ENCODE peak calls at places on chromosomes 6 and 20, in nine cellular contexts. One of them, this sample, is unnamed. For H3K4me1 and H3K9me2, the result is how much of the 10 kb centered on the place peaks cover.

GRCh38 chr6:113103618-113104390 is 753.3 kb upstream of the MARCKS start:
- DNase-seq in GM23248: peak
- DNase-seq in HCT116: no peak
- DNase-seq in PC-3: peak
- DNase-seq in GM23338: no peak
- DNase-seq in hepatocyte: peak
- DNase-seq in MM.1S: no peak
- DNase-seq in SK-N-SH: no peak
- DNase-seq in OCI-LY7: no peak
- DNase-seq in this sample: no peak

GRCh38 chr6:169559001-169559441 is 142.8 kb downstream of the WDR27 start:
- DNase-seq in GM23248: peak
- DNase-seq in HCT116: no peak
- DNase-seq in PC-3: peak
- DNase-seq in GM23338: no peak
- DNase-seq in hepatocyte: no peak
- DNase-seq in MM.1S: no peak
- DNase-seq in SK-N-SH: no peak
- DNase-seq in OCI-LY7: no peak
- DNase-seq in this sample: no peak

GRCh38 chr20:60481742-60482133 is 523.5 kb downstream of the CDH26 start:
- DNase-seq in GM23248: no peak
- DNase-seq in HCT116: no peak
- DNase-seq in PC-3: no peak
- DNase-seq in GM23338: no peak
- DNase-seq in hepatocyte: no peak
- DNase-seq in MM.1S: no peak
- DNase-seq in SK-N-SH: no peak
- DNase-seq in OCI-LY7: no peak
- DNase-seq in this sample: no peak

GRCh38 chr20:56414842-56415765 is 3.0 kb downstream of the CASS4 start:
- DNase-seq in GM23248: peak
- DNase-seq in HCT116: no peak
- DNase-seq in PC-3: no peak
- DNase-seq in GM23338: no peak
- DNase-seq in hepatocyte: no peak
- DNase-seq in MM.1S: no peak
- DNase-seq in SK-N-SH: no peak
- DNase-seq in OCI-LY7: no peak
- DNase-seq in this sample: no peak

GRCh38 chr20:44959896-44960852 is at the start of gene TOMM34:
- DNase-seq in GM23248: peak
- DNase-seq in HCT116: peak
- DNase-seq in PC-3: peak
- DNase-seq in GM23338: peak
- DNase-seq in hepatocyte: peak
- DNase-seq in MM.1S: peak
- DNase-seq in SK-N-SH: peak
- DNase-seq in OCI-LY7: peak
- DNase-seq in this sample: peak

GRCh38 chr6:35737413-35738211 is 780 bp downstream of the ARMC12 start:
- DNase-seq in GM23248: peak
- DNase-seq in HCT116: peak
- DNase-seq in PC-3: peak
- DNase-seq in GM23338: peak
- DNase-seq in hepatocyte: peak
- DNase-seq in MM.1S: peak
- DNase-seq in SK-N-SH: peak
- DNase-seq in OCI-LY7: peak
- DNase-seq in this sample: no peak

GRCh38 chr20:22373164-22373895 is 211.0 kb downstream of the FOXA2 start:
- DNase-seq in GM23248: no peak
- DNase-seq in HCT116: no peak
- DNase-seq in PC-3: no peak
- DNase-seq in GM23338: no peak
- DNase-seq in hepatocyte: no peak
- DNase-seq in MM.1S: no peak
- DNase-seq in SK-N-SH: no peak
- DNase-seq in OCI-LY7: no peak
- DNase-seq in this sample: no peak

GRCh38 chr6:127999032-127999431 is 98.2 kb upstream of the THEMIS start:
- DNase-seq in GM23248: no peak
- DNase-seq in HCT116: no peak
- DNase-seq in PC-3: no peak
- DNase-seq in GM23338: no peak
- DNase-seq in hepatocyte: no peak
- DNase-seq in MM.1S: no peak
- DNase-seq in SK-N-SH: no peak
- DNase-seq in OCI-LY7: no peak
- DNase-seq in this sample: no peak

GRCh38 chr20:14415492-14415891 is 78.1 kb upstream of the FLRT3 start:
- DNase-seq in GM23248: no peak
- DNase-seq in HCT116: no peak
- DNase-seq in PC-3: peak
- DNase-seq in GM23338: no peak
- DNase-seq in hepatocyte: peak
- DNase-seq in MM.1S: no peak
- DNase-seq in SK-N-SH: no peak
- DNase-seq in OCI-LY7: no peak
- DNase-seq in this sample: no peak

GRCh38 chr20:47276856-47277541 is 79.5 kb downstream of the ZMYND8 start:
- DNase-seq in GM23248: peak
- DNase-seq in HCT116: no peak
- DNase-seq in PC-3: no peak
- DNase-seq in GM23338: no peak
- DNase-seq in hepatocyte: no peak
- DNase-seq in MM.1S: no peak
- DNase-seq in SK-N-SH: no peak
- DNase-seq in OCI-LY7: no peak
- DNase-seq in this sample: no peak

GRCh38 chr6:170445984-170446383 is 107.1 kb downstream of the PSMB1 start:
- DNase-seq in GM23248: no peak
- DNase-seq in HCT116: no peak
- DNase-seq in PC-3: no peak
- DNase-seq in GM23338: no peak
- DNase-seq in hepatocyte: no peak
- DNase-seq in MM.1S: no peak
- DNase-seq in SK-N-SH: no peak
- DNase-seq in OCI-LY7: no peak
- DNase-seq in this sample: no peak

GRCh38 chr6:158060447-158061360 is 79.0 kb downstream of the SYNJ2 start:
- DNase-seq in GM23248: peak
- DNase-seq in HCT116: no peak
- DNase-seq in PC-3: peak
- DNase-seq in GM23338: peak
- DNase-seq in hepatocyte: peak
- DNase-seq in MM.1S: no peak
- DNase-seq in SK-N-SH: peak
- DNase-seq in OCI-LY7: no peak
- DNase-seq in this sample: peak

GRCh38 chr20:59827138-59828056 is 106.0 kb downstream of the SYCP2 start:
- DNase-seq in GM23248: no peak
- DNase-seq in HCT116: no peak
- DNase-seq in PC-3: no peak
- DNase-seq in GM23338: no peak
- DNase-seq in hepatocyte: no peak
- DNase-seq in MM.1S: no peak
- DNase-seq in SK-N-SH: peak
- DNase-seq in OCI-LY7: no peak
- DNase-seq in this sample: no peak

GRCh38 chr20:13930246-13930645 is 60.2 kb downstream of the SEL1L2 start:
- DNase-seq in GM23248: peak
- DNase-seq in HCT116: no peak
- DNase-seq in PC-3: peak
- DNase-seq in GM23338: no peak
- DNase-seq in hepatocyte: no peak
- DNase-seq in MM.1S: no peak
- DNase-seq in SK-N-SH: no peak
- DNase-seq in OCI-LY7: no peak
- DNase-seq in this sample: peak

GRCh38 chr20:2984956-2985661 is 58.3 kb upstream of the GNRH2 start:
- DNase-seq in GM23248: peak
- DNase-seq in HCT116: no peak
- DNase-seq in PC-3: peak
- DNase-seq in GM23338: no peak
- DNase-seq in hepatocyte: peak
- DNase-seq in MM.1S: no peak
- DNase-seq in SK-N-SH: no peak
- DNase-seq in OCI-LY7: no peak
- DNase-seq in this sample: no peak

GRCh38 chr20:64106981-64107735 is at the start of gene NPBWR2:
- DNase-seq in GM23248: no peak
- DNase-seq in HCT116: no peak
- DNase-seq in PC-3: no peak
- DNase-seq in GM23338: peak
- DNase-seq in hepatocyte: no peak
- DNase-seq in MM.1S: no peak
- DNase-seq in SK-N-SH: no peak
- DNase-seq in OCI-LY7: peak
- DNase-seq in this sample: peak

GRCh38 chr6:16292942-16293341 is 54.6 kb downstream of the GMPR start:
- DNase-seq in GM23248: no peak
- DNase-seq in HCT116: no peak
- DNase-seq in PC-3: no peak
- DNase-seq in GM23338: no peak
- DNase-seq in hepatocyte: no peak
- DNase-seq in MM.1S: no peak
- DNase-seq in SK-N-SH: no peak
- DNase-seq in OCI-LY7: no peak
- DNase-seq in this sample: no peak

GRCh38 chr6:70520575-70520974 is 46.2 kb upstream of the SDHAF4 start:
- DNase-seq in GM23248: peak
- DNase-seq in HCT116: no peak
- DNase-seq in PC-3: peak
- DNase-seq in GM23338: no peak
- DNase-seq in hepatocyte: peak
- DNase-seq in MM.1S: peak
- DNase-seq in SK-N-SH: peak
- DNase-seq in OCI-LY7: peak
- DNase-seq in this sample: no peak

GRCh38 chr6:113375950-113376846 is 480.9 kb upstream of the MARCKS start:
- DNase-seq in GM23248: peak
- DNase-seq in HCT116: no peak
- DNase-seq in PC-3: peak
- DNase-seq in GM23338: no peak
- DNase-seq in hepatocyte: no peak
- DNase-seq in MM.1S: no peak
- DNase-seq in SK-N-SH: no peak
- DNase-seq in OCI-LY7: no peak
- DNase-seq in this sample: no peak

DNA sequence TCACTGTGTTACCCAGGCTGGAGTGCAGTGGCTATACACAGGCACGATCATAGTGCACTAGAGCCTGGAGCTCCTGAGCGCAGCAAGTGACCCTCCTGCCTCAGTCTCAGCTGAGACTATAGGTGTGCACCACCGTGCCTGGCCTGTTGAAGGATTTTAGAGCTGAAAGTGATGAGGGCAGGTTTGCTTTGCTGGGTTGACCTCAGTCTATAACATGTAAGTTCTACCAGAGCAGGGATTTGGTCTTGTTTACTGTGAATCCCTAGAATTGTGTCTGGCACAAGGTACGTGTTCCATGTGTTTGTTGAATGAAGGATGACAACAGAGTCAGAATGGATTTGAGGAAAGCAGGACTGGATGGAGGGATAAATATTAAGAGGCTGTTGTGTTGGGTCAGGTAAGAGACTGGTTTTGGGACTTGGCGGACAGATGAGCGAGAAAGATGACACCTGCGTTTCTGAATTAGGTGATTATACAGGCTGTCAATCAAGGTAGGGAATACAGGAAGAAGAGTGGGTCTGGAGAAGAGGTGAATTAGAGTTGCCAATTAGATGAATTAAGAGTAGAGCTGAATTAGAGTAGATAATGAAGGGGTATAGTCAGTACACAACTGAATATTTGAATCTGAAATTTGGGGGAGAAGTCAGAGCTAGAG is 6.5 kb downstream of the ASXL1 start:
- DNase-seq in GM23248: no peak
- DNase-seq in HCT116: no peak
- DNase-seq in PC-3: no peak
- DNase-seq in GM23338: no peak
- DNase-seq in hepatocyte: no peak
- DNase-seq in MM.1S: no peak
- DNase-seq in SK-N-SH: no peak
- DNase-seq in OCI-LY7: no peak
- DNase-seq in this sample: no peak
- H3K4me1 ChIP-seq in GM23248: under half
- H3K4me1 ChIP-seq in HCT116: under half
- H3K4me1 ChIP-seq in PC-3: under half
- H3K4me1 ChIP-seq in GM23338: under half
- H3K4me1 ChIP-seq in hepatocyte: half or more
- H3K4me1 ChIP-seq in MM.1S: half or more
- H3K4me1 ChIP-seq in SK-N-SH: under half
- H3K4me1 ChIP-seq in OCI-LY7: half or more
- H3K4me1 ChIP-seq in this sample: under half

GRCh38 chr20:4513720-4514119 is 208.0 kb upstream of the PRND start:
- DNase-seq in GM23248: peak
- DNase-seq in HCT116: peak
- DNase-seq in PC-3: peak
- DNase-seq in GM23338: no peak
- DNase-seq in hepatocyte: no peak
- DNase-seq in MM.1S: no peak
- DNase-seq in SK-N-SH: no peak
- DNase-seq in OCI-LY7: no peak
- DNase-seq in this sample: no peak
- H3K27ac ChIP-seq in GM23248: peak
- H3K27ac ChIP-seq in HCT116: peak
- H3K27ac ChIP-seq in PC-3: peak
- H3K27ac ChIP-seq in GM23338: no peak
- H3K27ac ChIP-seq in hepatocyte: no peak
- H3K27ac ChIP-seq in MM.1S: no peak
- H3K27ac ChIP-seq in SK-N-SH: no peak
- H3K27ac ChIP-seq in OCI-LY7: no peak
- H3K27ac ChIP-seq in this sample: peak

DNA sequence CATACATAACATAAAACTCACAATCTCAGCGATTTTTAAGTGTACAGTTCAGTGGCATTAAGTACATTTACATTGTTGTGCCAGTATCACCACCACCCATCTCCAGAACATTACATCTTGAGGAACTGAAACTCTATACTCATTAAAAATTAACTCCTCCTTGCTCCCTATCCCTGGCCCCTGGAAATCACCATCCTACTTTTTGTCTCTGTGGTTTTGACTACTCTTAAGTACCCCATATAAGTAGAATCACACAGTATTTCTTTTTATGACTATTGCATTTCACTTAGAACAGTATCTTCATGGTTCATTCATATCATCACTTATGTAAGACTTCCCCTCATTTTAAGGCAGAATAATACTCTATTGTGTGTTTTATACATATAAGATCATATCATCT is 1108.1 kb downstream of the GRIK2 start:
- DNase-seq in GM23248: no peak
- DNase-seq in HCT116: no peak
- DNase-seq in PC-3: no peak
- DNase-seq in GM23338: no peak
- DNase-seq in hepatocyte: no peak
- DNase-seq in MM.1S: no peak
- DNase-seq in SK-N-SH: no peak
- DNase-seq in OCI-LY7: no peak
- DNase-seq in this sample: no peak
- H3K9me2 ChIP-seq in GM23248: under half
- H3K9me2 ChIP-seq in HCT116: under half
- H3K9me2 ChIP-seq in PC-3: under half
- H3K9me2 ChIP-seq in GM23338: under half
- H3K9me2 ChIP-seq in hepatocyte: under half
- H3K9me2 ChIP-seq in MM.1S: under half
- H3K9me2 ChIP-seq in SK-N-SH: under half
- H3K9me2 ChIP-seq in OCI-LY7: under half
- H3K9me2 ChIP-seq in this sample: under half

GRCh38 chr20:31712564-31713311 is 9.9 kb downstream of the BCL2L1 start:
- DNase-seq in GM23248: peak
- DNase-seq in HCT116: peak
- DNase-seq in PC-3: peak
- DNase-seq in GM23338: peak
- DNase-seq in hepatocyte: peak
- DNase-seq in MM.1S: no peak
- DNase-seq in SK-N-SH: no peak
- DNase-seq in OCI-LY7: no peak
- DNase-seq in this sample: peak
- H3K4me1 ChIP-seq in GM23248: half or more
- H3K4me1 ChIP-seq in HCT116: half or more
- H3K4me1 ChIP-seq in PC-3: half or more
- H3K4me1 ChIP-seq in GM23338: half or more
- H3K4me1 ChIP-seq in hepatocyte: half or more
- H3K4me1 ChIP-seq in MM.1S: half or more
- H3K4me1 ChIP-seq in SK-N-SH: under half
- H3K4me1 ChIP-seq in OCI-LY7: half or more
- H3K4me1 ChIP-seq in this sample: half or more

This sample was measured in PC-9.